ENCODE peak calls at places on chromosome 12, in eight cellular contexts. One of them, this sample, is unnamed.
A peak's percentile ranks its signal among the peaks of the same experiment; 100 is the strongest.

GRCh38 chr12:115325858-115326257 is 641.9 kb upstream of the TBX3 start:
- DNase-seq in amygdala: no peak
- DNase-seq in T-helper 9 cell: no peak
- DNase-seq in astrocyte of the spinal cord: no peak
- DNase-seq in WERI-Rb-1: no peak
- DNase-seq in dermis microvascular lymphatic vessel endothelial cell: no peak
- DNase-seq in heart right ventricle: no peak
- DNase-seq in iris pigment epithelial cell: no peak
- DNase-seq in this sample: no peak

GRCh38 chr12:129119537-129119936 is 266.3 kb downstream of the GLT1D1 start:
- DNase-seq in iris pigment epithelial cell: no peak
- DNase-seq in heart right ventricle: no peak
- DNase-seq in astrocyte of the spinal cord: no peak
- DNase-seq in amygdala: no peak
- DNase-seq in T-helper 9 cell: no peak
- DNase-seq in dermis microvascular lymphatic vessel endothelial cell: no peak
- DNase-seq in WERI-Rb-1: no peak
- DNase-seq in this sample: no peak

GRCh38 chr12:65962921-65963883 is 138.9 kb downstream of the HMGA2 start:
- DNase-seq in amygdala: no peak
- DNase-seq in astrocyte of the spinal cord: peak; percentile 75
- DNase-seq in iris pigment epithelial cell: no peak
- DNase-seq in WERI-Rb-1: peak; percentile 46
- DNase-seq in dermis microvascular lymphatic vessel endothelial cell: peak; percentile 58
- DNase-seq in heart right ventricle: no peak
- DNase-seq in T-helper 9 cell: no peak
- DNase-seq in this sample: peak; percentile 17

GRCh38 chr12:120639771-120640721 is at the start of gene CABP1:
- DNase-seq in amygdala: no peak
- DNase-seq in iris pigment epithelial cell: no peak
- DNase-seq in dermis microvascular lymphatic vessel endothelial cell: no peak
- DNase-seq in WERI-Rb-1: peak; percentile 51
- DNase-seq in T-helper 9 cell: peak; percentile 53
- DNase-seq in heart right ventricle: no peak
- DNase-seq in astrocyte of the spinal cord: no peak
- DNase-seq in this sample: peak; percentile 66

GRCh38 chr12:6180300-6181051 is 19.7 kb upstream of the CD9 start:
- DNase-seq in WERI-Rb-1: no peak
- DNase-seq in amygdala: no peak
- DNase-seq in T-helper 9 cell: no peak
- DNase-seq in astrocyte of the spinal cord: peak; percentile 75
- DNase-seq in dermis microvascular lymphatic vessel endothelial cell: peak; percentile 84
- DNase-seq in heart right ventricle: peak; percentile 74
- DNase-seq in iris pigment epithelial cell: peak; percentile 78
- DNase-seq in this sample: no peak

GRCh38 chr12:119711693-119712092 is 43.8 kb downstream of the PRKAB1 start:
- DNase-seq in iris pigment epithelial cell: no peak
- DNase-seq in T-helper 9 cell: no peak
- DNase-seq in astrocyte of the spinal cord: no peak
- DNase-seq in amygdala: no peak
- DNase-seq in heart right ventricle: no peak
- DNase-seq in dermis microvascular lymphatic vessel endothelial cell: no peak
- DNase-seq in WERI-Rb-1: no peak
- DNase-seq in this sample: no peak

GRCh38 chr12:47989023-47989417 is 15.3 kb downstream of the COL2A1 start:
- DNase-seq in T-helper 9 cell: no peak
- DNase-seq in amygdala: no peak
- DNase-seq in astrocyte of the spinal cord: no peak
- DNase-seq in iris pigment epithelial cell: no peak
- DNase-seq in dermis microvascular lymphatic vessel endothelial cell: no peak
- DNase-seq in heart right ventricle: no peak
- DNase-seq in WERI-Rb-1: no peak
- DNase-seq in this sample: no peak

GRCh38 chr12:30021046-30021833 is 237.5 kb upstream of the TMTC1 start:
- DNase-seq in amygdala: no peak
- DNase-seq in heart right ventricle: no peak
- DNase-seq in T-helper 9 cell: no peak
- DNase-seq in WERI-Rb-1: no peak
- DNase-seq in astrocyte of the spinal cord: peak; percentile 25
- DNase-seq in iris pigment epithelial cell: peak; percentile 65
- DNase-seq in dermis microvascular lymphatic vessel endothelial cell: no peak
- DNase-seq in this sample: no peak

GRCh38 chr12:124436366-124436765 is 131.0 kb downstream of the NCOR2 start:
- DNase-seq in T-helper 9 cell: no peak
- DNase-seq in dermis microvascular lymphatic vessel endothelial cell: no peak
- DNase-seq in astrocyte of the spinal cord: no peak
- DNase-seq in WERI-Rb-1: no peak
- DNase-seq in heart right ventricle: no peak
- DNase-seq in amygdala: no peak
- DNase-seq in iris pigment epithelial cell: no peak
- DNase-seq in this sample: no peak

GRCh38 chr12:120892265-120892664 is 11.9 kb downstream of the SPPL3 start:
- DNase-seq in amygdala: no peak
- DNase-seq in astrocyte of the spinal cord: no peak
- DNase-seq in WERI-Rb-1: no peak
- DNase-seq in iris pigment epithelial cell: no peak
- DNase-seq in heart right ventricle: no peak
- DNase-seq in T-helper 9 cell: no peak
- DNase-seq in dermis microvascular lymphatic vessel endothelial cell: no peak
- DNase-seq in this sample: no peak

GRCh38 chr12:51866762-51867161 is 18.2 kb upstream of the FIGNL2 start:
- DNase-seq in WERI-Rb-1: no peak
- DNase-seq in amygdala: no peak
- DNase-seq in dermis microvascular lymphatic vessel endothelial cell: no peak
- DNase-seq in T-helper 9 cell: no peak
- DNase-seq in astrocyte of the spinal cord: no peak
- DNase-seq in iris pigment epithelial cell: no peak
- DNase-seq in heart right ventricle: no peak
- DNase-seq in this sample: no peak

GRCh38 chr12:47837190-47838171 is 17.8 kb upstream of the HDAC7 start:
- DNase-seq in iris pigment epithelial cell: peak; percentile 58
- DNase-seq in astrocyte of the spinal cord: peak; percentile 75
- DNase-seq in amygdala: peak; percentile 34
- DNase-seq in T-helper 9 cell: peak; percentile 63
- DNase-seq in WERI-Rb-1: peak; percentile 59
- DNase-seq in dermis microvascular lymphatic vessel endothelial cell: peak; percentile 57
- DNase-seq in heart right ventricle: peak; percentile 75
- DNase-seq in this sample: peak; percentile 50

GRCh38 chr12:54549774-54550451 is 512 bp downstream of the PDE1B start:
- DNase-seq in T-helper 9 cell: no peak
- DNase-seq in astrocyte of the spinal cord: no peak
- DNase-seq in heart right ventricle: no peak
- DNase-seq in WERI-Rb-1: peak; percentile 55
- DNase-seq in iris pigment epithelial cell: no peak
- DNase-seq in dermis microvascular lymphatic vessel endothelial cell: no peak
- DNase-seq in amygdala: no peak
- DNase-seq in this sample: no peak

GRCh38 chr12:123808167-123808566 is 46.1 kb downstream of the DNAH10 start:
- DNase-seq in astrocyte of the spinal cord: no peak
- DNase-seq in heart right ventricle: no peak
- DNase-seq in dermis microvascular lymphatic vessel endothelial cell: no peak
- DNase-seq in T-helper 9 cell: no peak
- DNase-seq in amygdala: peak; percentile 8
- DNase-seq in WERI-Rb-1: peak; percentile 45
- DNase-seq in iris pigment epithelial cell: peak; percentile 13
- DNase-seq in this sample: peak; percentile 43

GRCh38 chr12:124917841-124918621 is 3.6 kb upstream of the UBC start:
- DNase-seq in T-helper 9 cell: no peak
- DNase-seq in amygdala: no peak
- DNase-seq in heart right ventricle: no peak
- DNase-seq in dermis microvascular lymphatic vessel endothelial cell: no peak
- DNase-seq in astrocyte of the spinal cord: no peak
- DNase-seq in iris pigment epithelial cell: peak; percentile 54
- DNase-seq in WERI-Rb-1: no peak
- DNase-seq in this sample: no peak

GRCh38 chr12:72602616-72603015 is 330.4 kb downstream of the TRHDE start:
- DNase-seq in WERI-Rb-1: no peak
- DNase-seq in heart right ventricle: no peak
- DNase-seq in dermis microvascular lymphatic vessel endothelial cell: no peak
- DNase-seq in amygdala: no peak
- DNase-seq in astrocyte of the spinal cord: peak; percentile 14
- DNase-seq in iris pigment epithelial cell: no peak
- DNase-seq in T-helper 9 cell: no peak
- DNase-seq in this sample: no peak

GRCh38 chr12:52256165-52256935 is 18.1 kb upstream of the KRT86 start:
- DNase-seq in T-helper 9 cell: no peak
- DNase-seq in heart right ventricle: no peak
- DNase-seq in WERI-Rb-1: no peak
- DNase-seq in amygdala: no peak
- DNase-seq in iris pigment epithelial cell: no peak
- DNase-seq in dermis microvascular lymphatic vessel endothelial cell: no peak
- DNase-seq in astrocyte of the spinal cord: no peak
- DNase-seq in this sample: no peak

GRCh38 chr12:86712425-86712843 is 456.2 kb upstream of the MGAT4C start:
- DNase-seq in dermis microvascular lymphatic vessel endothelial cell: peak; percentile 77
- DNase-seq in iris pigment epithelial cell: peak; percentile 99
- DNase-seq in amygdala: no peak
- DNase-seq in astrocyte of the spinal cord: peak; percentile 98
- DNase-seq in heart right ventricle: no peak
- DNase-seq in WERI-Rb-1: no peak
- DNase-seq in T-helper 9 cell: no peak
- DNase-seq in this sample: no peak

GRCh38 chr12:104707179-104707578 is 250.4 kb downstream of the CHST11 start:
- DNase-seq in WERI-Rb-1: no peak
- DNase-seq in dermis microvascular lymphatic vessel endothelial cell: no peak
- DNase-seq in heart right ventricle: no peak
- DNase-seq in amygdala: no peak
- DNase-seq in T-helper 9 cell: no peak
- DNase-seq in astrocyte of the spinal cord: peak; percentile 43
- DNase-seq in iris pigment epithelial cell: no peak
- DNase-seq in this sample: no peak

GRCh38 chr12:62268956-62269355 is 8.8 kb downstream of the USP15 start:
- DNase-seq in heart right ventricle: no peak
- DNase-seq in amygdala: no peak
- DNase-seq in iris pigment epithelial cell: peak; percentile 84
- DNase-seq in dermis microvascular lymphatic vessel endothelial cell: no peak
- DNase-seq in astrocyte of the spinal cord: peak; percentile 49
- DNase-seq in WERI-Rb-1: no peak
- DNase-seq in T-helper 9 cell: no peak
- DNase-seq in this sample: no peak

GRCh38 chr12:40668095-40668494 is 24.1 kb upstream of the CNTN1 start:
- DNase-seq in iris pigment epithelial cell: no peak
- DNase-seq in T-helper 9 cell: no peak
- DNase-seq in heart right ventricle: no peak
- DNase-seq in dermis microvascular lymphatic vessel endothelial cell: no peak
- DNase-seq in amygdala: no peak
- DNase-seq in astrocyte of the spinal cord: no peak
- DNase-seq in WERI-Rb-1: no peak
- DNase-seq in this sample: no peak

This sample was measured in BE2C.